ENCODE peak calls at places on chromosome 10, in eight cellular contexts. V is CD4-positive, alpha-beta T cell; O is hepatocyte; X is lower lobe of right lung; A is fibroblast of the aortic adventitia; P is pancreas; C is lower leg skin; S is GM20000. U is an unnamed sample.

GRCh38 chr10:93478873-93479272 is 3.3 kb downstream of the MYOF start:
- DNase-seq in X (no peak), C (peak), A (no peak), O (no peak), V (no peak), S (no peak), P (no peak), U (no peak)

GRCh38 chr10:100307716-100308115 is 21.2 kb upstream of the BLOC1S2 start:
- DNase-seq in S (no peak), C (no peak), A (peak), P (no peak), V (no peak), O (no peak), X (no peak), U (no peak)

GRCh38 chr10:99661370-99661749 is 2.1 kb downstream of the ENTPD7 start:
- DNase-seq in C (no peak), X (no peak), S (no peak), P (no peak), O (peak), A (peak), V (no peak), U (no peak)

GRCh38 chr10:128556575-128556974 is 430.4 kb upstream of the MKI67 start:
- DNase-seq in O (no peak), A (no peak), C (no peak), P (no peak), S (no peak), V (no peak), X (no peak), U (no peak)

GRCh38 chr10:62076872-62077271 is 175.4 kb downstream of the ARID5B start:
- DNase-seq in V (no peak), X (no peak), S (no peak), C (no peak), O (no peak), P (no peak), A (peak), U (no peak)

GRCh38 chr10:8894148-8894547 is 839.7 kb downstream of the GATA3 start:
- DNase-seq in A (no peak), S (no peak), C (no peak), O (no peak), V (no peak), X (no peak), P (no peak), U (no peak)

GRCh38 chr10:21757601-21757901 is 223.5 kb downstream of the MLLT10 start:
- DNase-seq in V (no peak), P (no peak), C (no peak), X (no peak), A (no peak), S (no peak), O (no peak), U (no peak)

GRCh38 chr10:69405221-69405620 is 11.5 kb downstream of the TACR2 start:
- DNase-seq in S (no peak), X (no peak), A (no peak), P (no peak), O (no peak), C (no peak), V (no peak), U (no peak)

GRCh38 chr10:111650088-111650487 is 533.5 kb downstream of the GPAM start:
- DNase-seq in A (no peak), C (no peak), S (no peak), X (no peak), V (no peak), P (no peak), O (no peak), U (no peak)
- TF ChIP-seq CTCF in A (no peak), C (no peak), S (no peak), X (no peak), V (no peak), P (no peak), O (no peak), U (no peak)

DNA sequence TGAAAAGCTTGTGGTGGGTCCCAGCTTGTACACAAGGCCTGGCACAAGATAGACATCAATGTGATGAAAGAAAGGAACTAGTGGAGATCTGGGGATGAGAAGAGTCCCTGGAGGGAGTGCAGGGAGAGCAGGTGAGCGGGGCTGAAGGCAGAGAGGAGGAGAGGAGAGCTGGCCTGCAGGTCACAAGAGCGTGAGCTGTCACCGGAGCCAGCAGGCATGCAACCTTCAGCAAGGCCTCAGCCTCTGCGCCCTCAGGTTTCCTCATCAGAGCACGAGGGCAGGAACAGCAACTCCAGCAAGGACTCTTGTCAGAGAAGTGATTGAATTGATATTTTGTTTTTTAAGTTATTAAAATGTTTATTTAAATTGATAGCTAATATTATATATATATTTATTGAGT is 188.6 kb downstream of the CXCL12 start:
- DNase-seq in S (no peak), A (no peak), X (no peak), P (no peak), C (no peak), O (no peak), V (no peak), U (no peak)
- TF ChIP-seq CTCF in S (no peak), A (no peak), X (no peak), P (no peak), C (no peak), O (no peak), V (no peak), U (no peak)

GRCh38 chr10:43685744-43686143 is 37.1 kb upstream of the ZNF32 start:
- DNase-seq in P (peak), V (no peak), X (no peak), A (no peak), O (no peak), C (no peak), S (no peak), U (no peak)

GRCh38 chr10:43688348-43688892 is 39.7 kb upstream of the ZNF32 start:
- DNase-seq in V (no peak), O (no peak), C (no peak), X (no peak), S (no peak), P (no peak), A (no peak), U (no peak)

GRCh38 chr10:43687373-43687772 is 38.7 kb upstream of the ZNF32 start:
- DNase-seq in P (no peak), X (no peak), O (no peak), V (no peak), S (no peak), A (no peak), C (no peak), U (no peak)

GRCh38 chr10:43684198-43684559 is 35.5 kb upstream of the ZNF32 start:
- DNase-seq in C (no peak), P (no peak), O (no peak), S (no peak), A (peak), V (no peak), X (no peak), U (no peak)

DNA sequence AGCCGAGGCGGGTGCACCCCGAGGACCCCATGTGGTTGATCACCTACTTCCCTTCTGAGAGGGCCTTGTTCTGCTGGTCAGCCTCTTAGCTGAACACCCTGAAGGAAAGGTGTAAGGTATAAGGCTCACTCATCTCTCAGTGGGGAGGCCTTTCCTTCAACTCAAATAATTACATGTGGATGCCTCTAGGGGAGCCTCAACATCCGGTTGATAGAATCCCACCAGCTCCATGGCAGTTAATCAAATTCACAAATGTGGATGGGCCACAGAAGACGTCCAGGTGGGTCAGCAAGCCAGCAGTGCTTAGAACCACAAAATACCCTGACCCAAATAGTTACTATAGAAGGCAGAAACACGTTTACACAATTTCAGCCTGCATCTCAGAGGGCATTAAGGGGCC is 37.7 kb upstream of the ZNF32 start:
- DNase-seq in P (no peak), O (no peak), A (no peak), X (no peak), S (no peak), V (no peak), C (no peak), U (no peak)
- TF ChIP-seq CTCF in P (no peak), O (no peak), A (peak), X (no peak), S (no peak), V (no peak), C (no peak), U (no peak)

DNA sequence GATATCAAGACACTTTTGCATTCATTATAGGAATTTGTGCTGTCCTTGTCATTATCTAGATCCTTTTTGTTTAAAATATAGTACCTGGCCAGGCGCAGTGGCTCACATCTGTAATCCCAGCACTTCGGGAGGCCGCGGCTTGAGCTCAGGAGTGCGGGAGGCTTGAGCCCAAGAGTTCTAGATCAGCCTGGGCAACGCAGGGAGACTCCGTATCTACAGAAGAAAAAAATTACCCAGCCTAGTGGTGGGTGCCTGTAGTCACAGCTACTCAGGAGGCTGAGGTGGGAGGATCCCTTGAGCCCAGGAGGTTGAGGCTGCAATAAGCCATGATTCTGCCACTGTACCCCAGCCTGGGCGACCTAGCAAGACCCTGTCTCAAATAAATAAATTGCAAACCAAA is 621 bp upstream of the MORN4 start:
- DNase-seq in O (no peak), S (no peak), X (no peak), V (no peak), C (no peak), P (peak), A (no peak), U (no peak)
- TF ChIP-seq CTCF in O (no peak), S (no peak), X (peak), V (no peak), C (no peak), P (no peak), A (peak), U (no peak)

GRCh38 chr10:110221721-110222261 is 14.4 kb downstream of the MXI1 start:
- DNase-seq in A (peak), V (peak), S (peak), P (peak), O (peak), X (peak), C (peak), U (peak)
- TF ChIP-seq CTCF in A (peak), V (no peak), S (peak), P (no peak), O (peak), X (no peak), C (no peak), U (no peak)